ENCODE peak calls at places on chromosomes 12 and 14, in seven cellular contexts. One of them, this sample, is unnamed.

GRCh38 chr12:127399451-127399850 is 867.5 kb upstream of the TMEM132C start:
- DNase-seq in IMR-90: no peak
- DNase-seq in astrocyte of the cerebellum: no peak
- DNase-seq in bronchial epithelial cell: no peak
- DNase-seq in left lung: no peak
- DNase-seq in cardiac muscle cell: no peak
- DNase-seq in lower leg skin: no peak
- DNase-seq in this sample: no peak

GRCh38 chr14:69900603-69901002 is 21.4 kb downstream of the SMOC1 start:
- DNase-seq in IMR-90: no peak
- DNase-seq in bronchial epithelial cell: peak
- DNase-seq in left lung: no peak
- DNase-seq in cardiac muscle cell: no peak
- DNase-seq in lower leg skin: no peak
- DNase-seq in astrocyte of the cerebellum: no peak
- DNase-seq in this sample: no peak

GRCh38 chr12:82517808-82518207 is 159.5 kb downstream of the METTL25 start:
- DNase-seq in cardiac muscle cell: no peak
- DNase-seq in left lung: no peak
- DNase-seq in lower leg skin: no peak
- DNase-seq in astrocyte of the cerebellum: no peak
- DNase-seq in bronchial epithelial cell: no peak
- DNase-seq in IMR-90: no peak
- DNase-seq in this sample: peak

GRCh38 chr14:23570806-23571483 is 3.4 kb upstream of the AP1G2 start:
- DNase-seq in lower leg skin: peak
- DNase-seq in left lung: peak
- DNase-seq in IMR-90: no peak
- DNase-seq in astrocyte of the cerebellum: no peak
- DNase-seq in bronchial epithelial cell: no peak
- DNase-seq in cardiac muscle cell: no peak
- DNase-seq in this sample: no peak

GRCh38 chr14:32258574-32258973 is 55.5 kb upstream of the RNU6-8 start:
- DNase-seq in cardiac muscle cell: peak
- DNase-seq in left lung: no peak
- DNase-seq in IMR-90: no peak
- DNase-seq in lower leg skin: no peak
- DNase-seq in astrocyte of the cerebellum: no peak
- DNase-seq in bronchial epithelial cell: no peak
- DNase-seq in this sample: no peak

GRCh38 chr12:43590307-43590706 is 38.3 kb upstream of the ADAMTS20 start:
- DNase-seq in left lung: no peak
- DNase-seq in IMR-90: no peak
- DNase-seq in lower leg skin: no peak
- DNase-seq in astrocyte of the cerebellum: no peak
- DNase-seq in cardiac muscle cell: no peak
- DNase-seq in bronchial epithelial cell: no peak
- DNase-seq in this sample: no peak

GRCh38 chr14:100525615-100526014 is 61.6 kb downstream of the BEGAIN start:
- DNase-seq in cardiac muscle cell: no peak
- DNase-seq in left lung: peak
- DNase-seq in astrocyte of the cerebellum: no peak
- DNase-seq in bronchial epithelial cell: no peak
- DNase-seq in lower leg skin: peak
- DNase-seq in IMR-90: no peak
- DNase-seq in this sample: no peak

GRCh38 chr12:120890963-120891362 is 13.2 kb downstream of the SPPL3 start:
- DNase-seq in left lung: no peak
- DNase-seq in astrocyte of the cerebellum: no peak
- DNase-seq in lower leg skin: no peak
- DNase-seq in bronchial epithelial cell: no peak
- DNase-seq in IMR-90: no peak
- DNase-seq in cardiac muscle cell: no peak
- DNase-seq in this sample: no peak

GRCh38 chr14:68801631-68802030 is 8.8 kb upstream of the ZFP36L1 start:
- DNase-seq in left lung: no peak
- DNase-seq in bronchial epithelial cell: no peak
- DNase-seq in cardiac muscle cell: no peak
- DNase-seq in IMR-90: no peak
- DNase-seq in lower leg skin: no peak
- DNase-seq in astrocyte of the cerebellum: no peak
- DNase-seq in this sample: no peak

GRCh38 chr12:29552324-29552927 is 54.9 kb upstream of the OVCH1 start:
- DNase-seq in astrocyte of the cerebellum: no peak
- DNase-seq in lower leg skin: peak
- DNase-seq in bronchial epithelial cell: peak
- DNase-seq in IMR-90: peak
- DNase-seq in left lung: peak
- DNase-seq in cardiac muscle cell: peak
- DNase-seq in this sample: peak

GRCh38 chr14:24367506-24368214 is at the start of gene NFATC4:
- DNase-seq in lower leg skin: peak
- DNase-seq in IMR-90: peak
- DNase-seq in left lung: no peak
- DNase-seq in bronchial epithelial cell: peak
- DNase-seq in astrocyte of the cerebellum: peak
- DNase-seq in cardiac muscle cell: peak
- DNase-seq in this sample: peak

GRCh38 chr12:125185311-125185739 is 120.1 kb downstream of the AACS start:
- DNase-seq in lower leg skin: no peak
- DNase-seq in cardiac muscle cell: no peak
- DNase-seq in bronchial epithelial cell: no peak
- DNase-seq in IMR-90: no peak
- DNase-seq in left lung: no peak
- DNase-seq in astrocyte of the cerebellum: no peak
- DNase-seq in this sample: no peak

GRCh38 chr14:67251573-67252226 is 10.5 kb downstream of the PALS1 start:
- DNase-seq in lower leg skin: no peak
- DNase-seq in cardiac muscle cell: peak
- DNase-seq in astrocyte of the cerebellum: no peak
- DNase-seq in IMR-90: peak
- DNase-seq in left lung: no peak
- DNase-seq in bronchial epithelial cell: no peak
- DNase-seq in this sample: no peak

GRCh38 chr12:49428652-49429549 is 61.6 kb downstream of the SPATS2 start:
- DNase-seq in astrocyte of the cerebellum: peak
- DNase-seq in cardiac muscle cell: peak
- DNase-seq in left lung: no peak
- DNase-seq in bronchial epithelial cell: peak
- DNase-seq in lower leg skin: no peak
- DNase-seq in IMR-90: peak
- DNase-seq in this sample: peak

GRCh38 chr12:28568083-28568482 is 377.8 kb downstream of the CCDC91 start:
- DNase-seq in astrocyte of the cerebellum: no peak
- DNase-seq in cardiac muscle cell: peak
- DNase-seq in lower leg skin: peak
- DNase-seq in bronchial epithelial cell: peak
- DNase-seq in left lung: no peak
- DNase-seq in IMR-90: peak
- DNase-seq in this sample: no peak

GRCh38 chr12:21989819-21990412 is 48.7 kb upstream of the ABCC9 start:
- DNase-seq in bronchial epithelial cell: peak
- DNase-seq in left lung: no peak
- DNase-seq in lower leg skin: no peak
- DNase-seq in IMR-90: peak
- DNase-seq in cardiac muscle cell: peak
- DNase-seq in astrocyte of the cerebellum: peak
- DNase-seq in this sample: peak

GRCh38 chr12:5292651-5293050 is 139.3 kb upstream of the NTF3 start:
- DNase-seq in cardiac muscle cell: no peak
- DNase-seq in bronchial epithelial cell: no peak
- DNase-seq in left lung: no peak
- DNase-seq in IMR-90: no peak
- DNase-seq in astrocyte of the cerebellum: no peak
- DNase-seq in lower leg skin: no peak
- DNase-seq in this sample: no peak

GRCh38 chr12:6839482-6840201 is 1.1 kb upstream of the GNB3 start:
- DNase-seq in lower leg skin: no peak
- DNase-seq in bronchial epithelial cell: no peak
- DNase-seq in cardiac muscle cell: no peak
- DNase-seq in left lung: no peak
- DNase-seq in astrocyte of the cerebellum: no peak
- DNase-seq in IMR-90: no peak
- DNase-seq in this sample: peak

GRCh38 chr12:43120189-43120588 is 431.8 kb downstream of the ADAMTS20 start:
- DNase-seq in astrocyte of the cerebellum: no peak
- DNase-seq in IMR-90: no peak
- DNase-seq in cardiac muscle cell: no peak
- DNase-seq in left lung: no peak
- DNase-seq in bronchial epithelial cell: no peak
- DNase-seq in lower leg skin: no peak
- DNase-seq in this sample: no peak

GRCh38 chr14:87869619-87870583 is 123.1 kb downstream of the GALC start:
- DNase-seq in lower leg skin: no peak
- DNase-seq in cardiac muscle cell: peak
- DNase-seq in IMR-90: peak
- DNase-seq in left lung: no peak
- DNase-seq in bronchial epithelial cell: peak
- DNase-seq in astrocyte of the cerebellum: peak
- DNase-seq in this sample: no peak

GRCh38 chr12:2198088-2198501 is 145.3 kb downstream of the CACNA1C start:
- DNase-seq in cardiac muscle cell: peak
- DNase-seq in bronchial epithelial cell: peak
- DNase-seq in IMR-90: peak
- DNase-seq in astrocyte of the cerebellum: peak
- DNase-seq in left lung: no peak
- DNase-seq in lower leg skin: no peak
- DNase-seq in this sample: no peak

GRCh38 chr14:75431011-75431410 is 3.2 kb downstream of the JDP2 start:
- DNase-seq in astrocyte of the cerebellum: no peak
- DNase-seq in IMR-90: no peak
- DNase-seq in lower leg skin: no peak
- DNase-seq in bronchial epithelial cell: no peak
- DNase-seq in cardiac muscle cell: no peak
- DNase-seq in left lung: no peak
- DNase-seq in this sample: no peak

GRCh38 chr14:93734086-93734822 is 54.0 kb downstream of the PRIMA1 start:
- DNase-seq in IMR-90: no peak
- DNase-seq in astrocyte of the cerebellum: no peak
- DNase-seq in left lung: no peak
- DNase-seq in bronchial epithelial cell: no peak
- DNase-seq in cardiac muscle cell: no peak
- DNase-seq in lower leg skin: no peak
- DNase-seq in this sample: no peak

GRCh38 chr14:76473381-76474263 is 97.7 kb downstream of the ESRRB start:
- DNase-seq in cardiac muscle cell: peak
- DNase-seq in IMR-90: peak
- DNase-seq in astrocyte of the cerebellum: no peak
- DNase-seq in bronchial epithelial cell: peak
- DNase-seq in left lung: no peak
- DNase-seq in lower leg skin: no peak
- DNase-seq in this sample: peak
- TF ChIP-seq CTCF in cardiac muscle cell: peak
- TF ChIP-seq CTCF in IMR-90: no peak
- TF ChIP-seq CTCF in astrocyte of the cerebellum: peak
- TF ChIP-seq CTCF in bronchial epithelial cell: peak
- TF ChIP-seq CTCF in left lung: no peak
- TF ChIP-seq CTCF in lower leg skin: no peak
- TF ChIP-seq CTCF in this sample: peak

GRCh38 chr12:47317182-47317915 is 237.6 kb upstream of the AMIGO2 start:
- DNase-seq in lower leg skin: no peak
- DNase-seq in bronchial epithelial cell: no peak
- DNase-seq in IMR-90: no peak
- DNase-seq in left lung: no peak
- DNase-seq in cardiac muscle cell: no peak
- DNase-seq in astrocyte of the cerebellum: no peak
- DNase-seq in this sample: peak
- H3K4me3 ChIP-seq in lower leg skin: no peak
- H3K4me3 ChIP-seq in bronchial epithelial cell: no peak
- H3K4me3 ChIP-seq in IMR-90: no peak
- H3K4me3 ChIP-seq in left lung: no peak
- H3K4me3 ChIP-seq in cardiac muscle cell: no peak
- H3K4me3 ChIP-seq in astrocyte of the cerebellum: no peak
- H3K4me3 ChIP-seq in this sample: no peak

DNA sequence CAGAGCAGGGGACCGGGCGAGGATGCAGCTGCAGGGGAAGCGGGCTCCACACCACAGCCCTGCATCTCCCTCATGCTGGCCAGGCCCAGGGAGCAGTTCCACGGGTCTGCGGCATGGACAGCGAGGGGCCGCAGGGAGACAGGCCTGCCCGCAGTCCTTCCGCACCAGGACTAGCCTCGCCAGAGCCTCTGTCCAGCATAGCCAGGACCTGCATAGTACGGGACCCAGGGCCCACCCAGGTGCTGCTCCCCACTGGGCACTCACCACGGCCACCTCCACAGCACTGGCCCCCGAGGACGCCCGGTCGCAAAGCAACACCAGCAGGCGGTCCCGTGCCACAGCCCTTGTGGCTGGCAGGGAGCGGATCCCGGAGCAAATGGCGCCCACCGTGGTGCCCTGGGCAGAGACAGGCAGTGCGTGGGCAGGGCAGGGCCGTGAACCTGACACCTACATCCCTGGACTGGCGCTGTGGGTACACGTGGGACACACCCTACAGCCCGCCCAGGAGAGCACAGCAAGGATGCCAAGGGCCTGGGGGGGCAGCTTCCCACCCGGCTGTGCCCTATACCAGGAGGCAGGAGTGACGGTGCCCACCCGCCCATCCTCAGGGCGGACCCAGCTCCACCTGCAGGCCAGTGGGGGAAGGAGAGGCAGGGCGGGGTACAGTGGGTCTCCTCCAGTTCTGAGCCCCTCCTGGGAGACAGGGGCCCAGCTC is 23.8 kb downstream of the JAG2 start:
- DNase-seq in left lung: peak
- DNase-seq in astrocyte of the cerebellum: no peak
- DNase-seq in IMR-90: no peak
- DNase-seq in bronchial epithelial cell: no peak
- DNase-seq in cardiac muscle cell: no peak
- DNase-seq in lower leg skin: peak
- DNase-seq in this sample: no peak
- TF ChIP-seq CTCF in left lung: no peak
- TF ChIP-seq CTCF in astrocyte of the cerebellum: no peak
- TF ChIP-seq CTCF in IMR-90: no peak
- TF ChIP-seq CTCF in bronchial epithelial cell: peak
- TF ChIP-seq CTCF in cardiac muscle cell: no peak
- TF ChIP-seq CTCF in lower leg skin: no peak
- TF ChIP-seq CTCF in this sample: no peak

DNA sequence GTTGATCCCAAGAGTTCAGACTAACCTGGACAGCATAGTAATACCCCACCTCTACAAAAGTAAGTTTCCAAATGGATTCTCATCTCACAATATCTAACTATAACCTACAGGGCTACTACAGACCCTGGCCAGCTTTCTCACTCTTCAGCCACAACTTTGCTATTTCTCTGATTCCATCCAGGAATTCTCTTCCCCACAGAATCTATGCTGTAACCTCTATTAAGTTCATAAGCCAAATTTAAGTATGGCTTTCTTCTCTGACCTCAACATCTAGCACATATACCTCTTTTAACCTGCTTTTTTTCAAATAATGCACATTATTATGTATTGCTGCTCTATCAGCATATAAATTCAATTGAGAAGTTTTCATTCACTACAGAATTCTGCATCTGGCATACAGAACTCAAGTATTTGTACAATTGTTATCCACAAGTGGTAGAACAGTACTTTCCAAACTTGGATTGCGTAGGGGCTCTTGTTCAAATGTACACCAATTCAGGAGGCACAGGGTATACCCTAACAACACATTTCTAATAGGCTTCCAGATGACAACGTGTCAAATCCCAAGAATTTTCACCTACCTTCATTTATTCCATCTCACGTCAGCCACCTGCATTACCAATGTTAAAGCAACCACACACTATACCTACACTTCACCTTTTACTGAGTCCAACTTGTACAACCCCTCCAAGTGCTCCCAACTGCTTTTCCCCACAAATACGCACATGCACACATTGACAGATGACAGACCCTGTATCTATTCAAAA is 3.8 kb downstream of the RPS29 start:
- DNase-seq in left lung: no peak
- DNase-seq in IMR-90: no peak
- DNase-seq in cardiac muscle cell: no peak
- DNase-seq in bronchial epithelial cell: no peak
- DNase-seq in lower leg skin: no peak
- DNase-seq in astrocyte of the cerebellum: no peak
- DNase-seq in this sample: no peak
- H3K4me3 ChIP-seq in left lung: no peak
- H3K4me3 ChIP-seq in IMR-90: no peak
- H3K4me3 ChIP-seq in cardiac muscle cell: no peak
- H3K4me3 ChIP-seq in bronchial epithelial cell: no peak
- H3K4me3 ChIP-seq in lower leg skin: no peak
- H3K4me3 ChIP-seq in astrocyte of the cerebellum: no peak
- H3K4me3 ChIP-seq in this sample: no peak